ENCODE peak calls at places on chromosome 13, in eight cellular contexts. N is NCI-H1092; U is stimulated activated CD4-positive, alpha-beta T cell treated with anti-CD3 and anti-CD28 coated beads, TNF-alpha, amount 100 ng/mL, for 1 hour; H is heart right ventricle; S is endothelial cell of umbilical vein; D is kidney; Y is stimulated activated naive CD4-positive, alpha-beta T cell; R is A549. L is an unnamed sample.

GRCh38 chr13:44298314-44298713 is 75.3 kb upstream of the SERP2 start:
- DNase-seq in R (no peak), Y (no peak), U (no peak), H (no peak), S (no peak), D (no peak), N (no peak), L (no peak)

GRCh38 chr13:99819962-99820361 is 151.6 kb downstream of the ZIC5 start:
- DNase-seq in N (no peak), R (no peak), Y (no peak), S (no peak), U (no peak), H (no peak), D (no peak), L (no peak)

GRCh38 chr13:44249439-44249838 is 124.2 kb upstream of the SERP2 start:
- DNase-seq in H (peak), U (no peak), Y (no peak), S (peak), R (no peak), N (no peak), D (no peak), L (no peak)

GRCh38 chr13:43852923-43853404 is 26.6 kb downstream of the CCDC122 start:
- DNase-seq in R (no peak), S (no peak), U (no peak), D (no peak), N (no peak), H (no peak), Y (no peak), L (no peak)

GRCh38 chr13:66659291-66660012 is 570.7 kb downstream of the PCDH9 start:
- DNase-seq in N (no peak), D (no peak), H (no peak), Y (no peak), U (no peak), S (no peak), R (peak), L (no peak)

GRCh38 chr13:93559718-93560117 is 333.1 kb downstream of the GPC6 start:
- DNase-seq in H (no peak), U (no peak), N (no peak), R (peak), Y (no peak), S (no peak), D (no peak), L (peak)

GRCh38 chr13:22135446-22135845 is 464.6 kb downstream of the FGF9 start:
- DNase-seq in S (no peak), Y (no peak), U (no peak), H (no peak), R (no peak), D (no peak), N (no peak), L (no peak)

GRCh38 chr13:76579701-76580100 is 306.5 kb downstream of the KCTD12 start:
- DNase-seq in U (no peak), R (no peak), D (no peak), N (no peak), Y (no peak), H (no peak), S (no peak), L (no peak)

GRCh38 chr13:41179593-41180250 is 14.6 kb downstream of the KBTBD7 start:
- DNase-seq in H (no peak), R (no peak), Y (no peak), S (no peak), U (no peak), D (no peak), N (no peak), L (no peak)

GRCh38 chr13:66009241-66009640 is 1220.9 kb downstream of the PCDH9 start:
- DNase-seq in R (no peak), H (no peak), D (peak), U (no peak), Y (no peak), N (no peak), S (no peak), L (no peak)

GRCh38 chr13:93145199-93145598 is 81.4 kb upstream of the GPC6 start:
- DNase-seq in N (no peak), Y (no peak), U (no peak), H (no peak), S (no peak), D (no peak), R (no peak), L (no peak)

GRCh38 chr13:107992542-107992941 is 222.8 kb downstream of the LIG4 start:
- DNase-seq in R (no peak), D (no peak), S (no peak), U (no peak), N (no peak), H (no peak), Y (no peak), L (peak)

GRCh38 chr13:30971575-30971974 is 39.1 kb downstream of the TEX26 start:
- DNase-seq in R (no peak), U (no peak), S (no peak), Y (no peak), N (no peak), D (no peak), H (no peak), L (no peak)

GRCh38 chr13:87677334-87678234 is 6.4 kb downstream of the SLITRK5 start:
- DNase-seq in U (no peak), Y (peak), D (peak), S (no peak), H (no peak), R (no peak), N (peak), L (no peak)

GRCh38 chr13:39665763-39666162 is 10.3 kb downstream of the COG6 start:
- DNase-seq in H (no peak), S (no peak), U (no peak), N (no peak), R (no peak), Y (no peak), D (no peak), L (no peak)

GRCh38 chr13:51817717-51818116 is 13.8 kb upstream of the DHRS12 start:
- DNase-seq in R (no peak), Y (no peak), D (no peak), N (no peak), H (no peak), U (no peak), S (no peak), L (no peak)

GRCh38 chr13:76693086-76693485 is 193.1 kb downstream of the KCTD12 start:
- DNase-seq in Y (no peak), R (no peak), H (no peak), N (no peak), D (no peak), U (no peak), S (peak), L (no peak)

GRCh38 chr13:78606471-78607408 is 3.4 kb upstream of the POU4F1 start:
- DNase-seq in N (no peak), Y (no peak), R (no peak), H (no peak), S (no peak), D (no peak), U (no peak), L (no peak)

GRCh38 chr13:20460744-20461143 is 64.9 kb downstream of the CRYL1 start:
- DNase-seq in R (no peak), H (no peak), D (no peak), Y (no peak), S (no peak), N (no peak), U (no peak), L (no peak)

GRCh38 chr13:85197431-85197830 is 601.8 kb downstream of the SLITRK6 start:
- DNase-seq in R (no peak), H (no peak), S (peak), U (no peak), N (no peak), D (no peak), Y (no peak), L (no peak)

GRCh38 chr13:97573011-97573410 is 139.0 kb downstream of the RAP2A start:
- DNase-seq in Y (no peak), D (no peak), S (no peak), N (no peak), H (no peak), U (no peak), R (no peak), L (peak)

GRCh38 chr13:77300176-77301141 is 26.4 kb downstream of the MYCBP2 start:
- DNase-seq in U (no peak), H (no peak), S (peak), Y (no peak), N (no peak), D (no peak), R (peak), L (peak)